ENCODE peak calls at places on chromosomes 3 and 15, in six cellular contexts. N is BJ, S is HepG2, E is cardiac muscle cell, I is IMR-90, X is psoas muscle. A is an unnamed sample. For H3K27me3, the result is how much of the 10 kb centered on the place peaks cover.

GRCh38 chr3:10343526-10343925 is 22.6 kb upstream of the SEC13 start:
- DNase-seq in N (no peak), S (no peak), E (no peak), I (no peak), X (peak), A (no peak)

GRCh38 chr3:37779289-37780152 is 82.2 kb upstream of the CTDSPL start:
- DNase-seq in N (no peak), S (peak), E (peak), I (peak), X (no peak), A (no peak)

GRCh38 chr3:194323785-194324735 is 27.1 kb downstream of the CPN2 start:
- DNase-seq in N (no peak), S (peak), E (peak), I (peak), X (peak), A (no peak)

GRCh38 chr15:24784506-24784905 is 108.9 kb downstream of the NPAP1 start:
- DNase-seq in N (no peak), S (no peak), E (no peak), I (no peak), X (no peak), A (no peak)

GRCh38 chr15:74964794-74965193 is 8.2 kb upstream of the RPP25 start:
- DNase-seq in N (no peak), S (no peak), E (peak), I (peak), X (no peak), A (no peak)

GRCh38 chr15:76815421-76815820 is 89.7 kb downstream of the SCAPER start:
- DNase-seq in N (no peak), S (no peak), E (no peak), I (no peak), X (no peak), A (no peak)

GRCh38 chr3:42802876-42803799 is 1.2 kb downstream of the HIGD1A start:
- DNase-seq in N (no peak), S (peak), E (no peak), I (peak), X (no peak), A (no peak)

GRCh38 chr3:36992806-36993325 is at the start of gene EPM2AIP1:
- DNase-seq in N (no peak), S (no peak), E (no peak), I (no peak), X (peak), A (peak)

GRCh38 chr3:103494512-103494911 is 1059.7 kb downstream of the ZPLD1 start:
- DNase-seq in N (no peak), S (no peak), E (no peak), I (no peak), X (no peak), A (no peak)

GRCh38 chr3:194880940-194881925 is 195.6 kb downstream of the FAM43A start:
- DNase-seq in N (no peak), S (no peak), E (no peak), I (no peak), X (no peak), A (no peak)

GRCh38 chr3:39275963-39276593 is 3.8 kb downstream of the CX3CR1 start:
- DNase-seq in N (no peak), S (no peak), E (no peak), I (no peak), X (no peak), A (no peak)

GRCh38 chr15:78438595-78439285 is 724 bp downstream of the IREB2 start:
- DNase-seq in N (no peak), S (peak), E (peak), I (no peak), X (no peak), A (no peak)

GRCh38 chr15:67892559-67893377 is 52.9 kb upstream of the RNU6-1 start:
- DNase-seq in N (no peak), S (no peak), E (peak), I (no peak), X (peak), A (no peak)

GRCh38 chr3:50372349-50372748 is 13.0 kb upstream of the TMEM115 start:
- DNase-seq in N (no peak), S (no peak), E (peak), I (no peak), X (no peak), A (no peak)

GRCh38 chr15:90286678-90287077 is 21.2 kb downstream of the NGRN start:
- DNase-seq in N (no peak), S (peak), E (peak), I (peak), X (no peak), A (no peak)

GRCh38 chr3:190225186-190225692 is 97.0 kb downstream of the CLDN1 start:
- DNase-seq in N (peak), S (peak), E (peak), I (peak), X (no peak), A (no peak)

GRCh38 chr15:33154366-33155166 is 39.9 kb downstream of the FMN1 start:
- DNase-seq in N (peak), S (no peak), E (peak), I (peak), X (no peak), A (peak)

GRCh38 chr3:64686446-64686908 is 1.3 kb downstream of the ADAMTS9 start:
- DNase-seq in N (no peak), S (peak), E (no peak), I (peak), X (no peak), A (peak)

GRCh38 chr15:61172325-61172724 is 56.8 kb downstream of the RORA start:
- DNase-seq in N (no peak), S (no peak), E (no peak), I (no peak), X (no peak), A (no peak)

GRCh38 chr3:191388823-191389222 is 58.5 kb upstream of the UTS2B start:
- DNase-seq in N (no peak), S (no peak), E (peak), I (no peak), X (no peak), A (no peak)

GRCh38 chr3:47310391-47310790 is 27.6 kb downstream of the KLHL18 start:
- DNase-seq in N (no peak), S (no peak), E (no peak), I (no peak), X (no peak), A (no peak)

GRCh38 chr15:46409879-46410278 is 775.0 kb downstream of the SQOR start:
- DNase-seq in N (no peak), S (no peak), E (no peak), I (no peak), X (no peak), A (no peak)

GRCh38 chr15:72492733-72493132 is 18.6 kb downstream of the ARIH1 start:
- DNase-seq in N (no peak), S (no peak), E (peak), I (no peak), X (no peak), A (no peak)

GRCh38 chr3:30349507-30349906 is 256.9 kb upstream of the TGFBR2 start:
- DNase-seq in N (no peak), S (peak), E (no peak), I (no peak), X (no peak), A (no peak)

GRCh38 chr15:80507638-80508316 is 103.6 kb downstream of the ARNT2 start:
- DNase-seq in N (peak), S (no peak), E (peak), I (peak), X (no peak), A (no peak)

GRCh38 chr3:72306800-72307341 is 521.9 kb upstream of the PROK2 start:
- DNase-seq in N (no peak), S (no peak), E (no peak), I (peak), X (no peak), A (no peak)

GRCh38 chr15:69279636-69280035 is 19.1 kb upstream of the PAQR5 start:
- DNase-seq in N (no peak), S (no peak), E (no peak), I (no peak), X (no peak), A (no peak)

GRCh38 chr15:63501256-63502089 is 2.9 kb upstream of the USP3 start:
- DNase-seq in N (peak), S (peak), E (peak), I (peak), X (peak), A (peak)

GRCh38 chr3:190562866-190563525 is 49.1 kb downstream of the IL1RAP start:
- DNase-seq in N (no peak), S (no peak), E (peak), I (no peak), X (no peak), A (no peak)

GRCh38 chr3:65830948-65831732 is 207.6 kb downstream of the MAGI1 start:
- DNase-seq in N (no peak), S (no peak), E (no peak), I (no peak), X (no peak), A (no peak)

GRCh38 chr3:101928890-101929289 is 79.6 kb downstream of the NFKBIZ start:
- DNase-seq in N (no peak), S (no peak), E (peak), I (peak), X (no peak), A (no peak)

GRCh38 chr15:63465104-63465503 is 39.3 kb upstream of the USP3 start:
- DNase-seq in N (no peak), S (no peak), E (peak), I (peak), X (no peak), A (no peak)

GRCh38 chr3:18425641-18426403 is 683 bp upstream of the SATB1 start:
- DNase-seq in N (no peak), S (no peak), E (peak), I (no peak), X (peak), A (peak)

GRCh38 chr3:14440531-14441239 is 38.3 kb downstream of the SLC6A6 start:
- DNase-seq in N (no peak), S (no peak), E (peak), I (peak), X (no peak), A (no peak)

GRCh38 chr3:48765376-48765775 is 48.4 kb upstream of the IP6K2 start:
- DNase-seq in N (no peak), S (peak), E (peak), I (no peak), X (no peak), A (no peak)

GRCh38 chr3:52182203-52182602 is 15.8 kb upstream of the ALAS1 start:
- DNase-seq in N (no peak), S (no peak), E (no peak), I (no peak), X (no peak), A (no peak)

GRCh38 chr15:40183636-40184463 is 23.0 kb downstream of the BUB1B start:
- DNase-seq in N (no peak), S (no peak), E (no peak), I (no peak), X (no peak), A (no peak)
- H3K27me3 ChIP-seq in N (under half), S (under half), E (under half), I (under half), X (under half), A (under half)

DNA sequence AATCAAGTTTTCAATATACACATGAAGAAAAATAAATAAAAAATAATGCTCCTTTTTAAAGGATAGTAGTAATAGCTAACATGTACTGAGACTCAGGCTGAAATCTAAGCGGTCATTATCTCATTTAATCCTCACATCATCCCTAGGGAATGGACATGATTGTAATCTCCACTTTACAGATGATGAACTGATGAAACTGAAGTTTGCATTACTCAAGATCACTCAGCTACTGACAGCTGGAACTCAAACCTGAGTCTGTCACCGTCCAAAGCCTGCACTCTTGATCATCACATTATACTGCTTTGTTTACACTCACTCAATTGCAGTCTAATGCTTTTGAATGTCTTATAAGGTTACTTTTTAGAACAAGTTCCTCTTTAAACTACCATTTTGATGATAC is 3.2 kb downstream of the NPTN start:
- DNase-seq in N (no peak), S (peak), E (no peak), I (no peak), X (no peak), A (no peak)
- H3K4me3 ChIP-seq in N (no peak), S (peak), E (peak), I (no peak), X (no peak), A (no peak)

GRCh38 chr3:117726776-117727175 is 1017.2 kb downstream of the TUSC7 start:
- DNase-seq in N (no peak), S (no peak), E (no peak), I (no peak), X (no peak), A (no peak)

GRCh38 chr3:117725314-117725713 is 1015.7 kb downstream of the TUSC7 start:
- DNase-seq in N (no peak), S (no peak), E (no peak), I (no peak), X (no peak), A (no peak)

GRCh38 chr3:117719316-117719926 is 1009.8 kb downstream of the TUSC7 start:
- DNase-seq in N (no peak), S (peak), E (peak), I (peak), X (no peak), A (no peak)

GRCh38 chr3:117721866-117722265 is 1012.3 kb downstream of the TUSC7 start:
- DNase-seq in N (no peak), S (no peak), E (no peak), I (no peak), X (no peak), A (no peak)

GRCh38 chr3:117722856-117723255 is 1013.3 kb downstream of the TUSC7 start:
- DNase-seq in N (no peak), S (no peak), E (no peak), I (no peak), X (no peak), A (no peak)
- H3K27me3 ChIP-seq in N (under half), S (under half), E (under half), I (under half), X (under half), A (under half)

GRCh38 chr3:76842232-76842631 is 197.7 kb upstream of the ROBO2 start:
- DNase-seq in N (no peak), S (no peak), E (no peak), I (no peak), X (no peak), A (no peak)

DNA sequence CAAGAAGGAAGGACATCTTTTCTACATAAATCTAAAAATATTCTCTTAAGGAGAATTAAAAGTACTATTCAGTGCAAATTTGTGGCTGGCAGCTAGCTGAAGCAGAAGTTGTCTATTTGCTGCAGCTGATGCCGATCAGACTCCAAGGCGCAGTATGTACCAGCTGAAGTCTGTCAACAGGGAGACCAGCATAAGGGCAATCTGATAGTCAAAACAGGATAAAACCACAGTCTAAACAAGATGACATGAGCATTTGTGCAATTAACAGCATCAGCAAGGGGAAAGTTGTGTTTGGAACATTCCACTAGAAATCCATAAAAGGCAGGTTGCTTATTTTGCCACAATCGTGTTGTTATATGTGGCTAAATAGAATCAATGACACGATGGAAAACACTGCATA is 198.1 kb upstream of the ROBO2 start:
- DNase-seq in N (no peak), S (no peak), E (no peak), I (peak), X (no peak), A (no peak)
- H3K4me3 ChIP-seq in N (no peak), S (no peak), E (no peak), I (no peak), X (no peak), A (no peak)

DNA sequence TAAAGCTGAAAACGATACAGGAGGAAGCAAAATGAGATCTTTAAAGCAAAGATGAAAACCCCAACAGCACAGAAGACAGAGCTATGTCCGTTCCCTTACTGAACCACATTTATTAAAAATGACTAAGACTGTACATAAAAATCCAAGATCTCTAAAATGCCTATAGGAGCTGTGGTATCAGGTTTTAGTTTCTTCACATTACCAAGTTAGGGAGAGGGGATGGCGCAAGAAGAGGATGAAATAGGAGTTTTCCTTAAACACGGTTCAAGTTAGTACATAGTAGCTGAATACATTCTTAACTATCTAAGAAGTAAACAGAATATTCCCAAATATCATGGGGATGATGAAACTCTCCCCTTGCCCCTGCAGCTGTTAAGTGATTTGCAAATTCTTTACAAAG is 6.3 kb downstream of the EOMES start:
- DNase-seq in N (no peak), S (no peak), E (no peak), I (no peak), X (no peak), A (no peak)
- H3K27me3 ChIP-seq in N (under half), S (half or more), E (half or more), I (half or more), X (under half), A (half or more)

GRCh38 chr3:27718459-27718858 is 3.7 kb downstream of the EOMES start:
- DNase-seq in N (no peak), S (no peak), E (no peak), I (no peak), X (no peak), A (no peak)
- H3K4me3 ChIP-seq in N (no peak), S (no peak), E (no peak), I (no peak), X (no peak), A (no peak)

DNA sequence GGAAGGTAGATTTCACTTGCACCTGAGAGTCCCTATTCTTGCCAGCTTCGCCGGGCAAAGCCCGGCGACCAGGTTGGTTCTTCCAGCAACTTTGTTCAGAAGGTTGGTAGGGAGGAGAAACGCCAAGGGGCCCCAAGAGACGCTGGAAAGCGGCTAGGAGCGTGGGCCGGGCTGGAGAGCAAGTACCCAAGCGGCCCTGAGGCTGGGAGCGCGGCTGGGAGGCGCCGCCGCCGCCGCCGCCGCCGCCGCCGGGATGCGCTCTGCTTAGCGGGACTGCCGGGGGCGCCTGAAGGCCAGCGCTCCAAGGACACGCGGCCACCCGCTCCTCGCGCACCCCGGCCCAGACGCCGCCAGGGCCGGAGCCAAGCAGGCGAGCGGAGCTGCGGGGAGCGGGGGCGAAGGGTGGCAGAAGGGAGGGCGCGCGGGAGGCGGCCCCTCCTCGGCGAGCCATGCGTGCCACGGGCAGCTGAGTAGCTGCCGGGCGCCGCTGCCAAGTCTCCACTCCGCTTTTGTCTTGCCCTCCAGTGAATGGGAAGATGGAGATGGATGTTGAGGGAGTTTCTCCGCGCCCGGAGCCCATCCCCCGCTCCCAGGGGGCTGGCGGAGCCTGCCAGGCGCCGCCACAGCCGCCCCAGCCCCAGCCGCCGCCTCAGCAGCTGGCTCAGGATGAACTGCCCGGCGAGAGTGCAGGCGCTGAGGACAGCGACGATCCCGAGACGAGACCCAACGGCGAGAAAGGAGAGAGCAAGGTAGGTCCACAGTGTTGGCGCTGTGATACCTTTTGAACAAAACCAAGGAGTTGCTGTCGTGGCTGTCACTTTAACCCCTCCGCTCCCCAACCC is 227.3 kb upstream of the AZI2 start:
- DNase-seq in N (no peak), S (no peak), E (peak), I (no peak), X (peak), A (no peak)
- H3K27me3 ChIP-seq in N (under half), S (under half), E (half or more), I (under half), X (under half), A (under half)